ENCODE peak calls at places on chromosomes 5 and 9, in four cellular contexts. X is HL-60, G is HepG2, O is GM23338. M is an unnamed sample.
A peak's percentile ranks its signal among the peaks of the same experiment; 100 is the strongest.

GRCh38 chr5:89204766-89205165 is 321.8 kb upstream of the MEF2C start:
- DNase-seq in X (no peak), G (no peak), O (no peak), M (no peak)

GRCh38 chr5:74963407-74963806 is 89.0 kb downstream of the GCNT4 start:
- DNase-seq in X (no peak), G (no peak), O (no peak), M (no peak)

GRCh38 chr9:93620041-93620506 is 43.7 kb downstream of the PHF2 start:
- DNase-seq in X (no peak), G (peak; percentile 9), O (peak; percentile 55), M (no peak)

GRCh38 chr9:119941081-119941480 is 571.8 kb upstream of the BRINP1 start:
- DNase-seq in X (no peak), G (no peak), O (no peak), M (no peak)

GRCh38 chr9:126123927-126124326 is 202.7 kb upstream of the MVB12B start:
- DNase-seq in X (no peak), G (no peak), O (no peak), M (no peak)

GRCh38 chr5:87347841-87348240 is 64.9 kb downstream of the CCNH start:
- DNase-seq in X (no peak), G (no peak), O (no peak), M (no peak)

GRCh38 chr9:4073371-4073770 is 226.5 kb downstream of the GLIS3 start:
- DNase-seq in X (no peak), G (peak; percentile 8), O (peak; percentile 82), M (no peak)

GRCh38 chr5:150624334-150625163 is 15.9 kb upstream of the SYNPO start:
- DNase-seq in X (no peak), G (no peak), O (peak; percentile 71), M (no peak)

GRCh38 chr9:34446468-34446891 is 11.9 kb downstream of the FAM219A start:
- DNase-seq in X (no peak), G (no peak), O (no peak), M (no peak)

GRCh38 chr5:66840527-66841013 is 244.4 kb downstream of the MAST4 start:
- DNase-seq in X (peak; percentile 2), G (peak; percentile 29), O (no peak), M (no peak)

GRCh38 chr9:112663681-112664080 is 54.2 kb downstream of the INIP start:
- DNase-seq in X (no peak), G (no peak), O (no peak), M (no peak)

GRCh38 chr5:16663848-16664247 is 47.1 kb upstream of the RETREG1 start:
- DNase-seq in X (no peak), G (no peak), O (no peak), M (no peak)

GRCh38 chr5:72096602-72097205 is 10.6 kb upstream of the MAP1B start:
- DNase-seq in X (no peak), G (no peak), O (no peak), M (no peak)

GRCh38 chr5:54900906-54901725 is 84.3 kb downstream of the ESM1 start:
- DNase-seq in X (no peak), G (no peak), O (no peak), M (no peak)

GRCh38 chr9:34777667-34778066 is 67.7 kb upstream of the CCL21 start:
- DNase-seq in X (peak; percentile 80), G (no peak), O (no peak), M (no peak)

GRCh38 chr5:97606531-97606930 is 423.5 kb upstream of the RIOK2 start:
- DNase-seq in X (no peak), G (no peak), O (no peak), M (no peak)

GRCh38 chr5:120217001-120217400 is 247.1 kb upstream of the PRR16 start:
- DNase-seq in X (no peak), G (no peak), O (no peak), M (no peak)

GRCh38 chr9:116737137-116737546 is 50.0 kb downstream of the TRIM32 start:
- DNase-seq in X (peak; percentile 67), G (peak; percentile 66), O (peak; percentile 97), M (peak; percentile 70)

GRCh38 chr5:112119527-112119926 is 299.6 kb downstream of the EPB41L4A start:
- DNase-seq in X (peak; percentile 17), G (no peak), O (peak; percentile 24), M (no peak)

GRCh38 chr9:70987986-70988385 is 133.4 kb downstream of the TRPM3 start:
- DNase-seq in X (no peak), G (no peak), O (no peak), M (no peak)

GRCh38 chr9:131233556-131233955 is 42.8 kb downstream of the FAM78A start:
- DNase-seq in X (no peak), G (no peak), O (no peak), M (no peak)

GRCh38 chr9:78972303-78973002 is 599.3 kb upstream of the TLE4 start:
- DNase-seq in X (no peak), G (no peak), O (peak; percentile 70), M (no peak)

GRCh38 chr5:67998709-67999251 is 216.8 kb upstream of the PIK3R1 start:
- DNase-seq in X (peak; percentile 1), G (no peak), O (no peak), M (peak; percentile 83)

GRCh38 chr9:98576354-98576753 is 132.4 kb downstream of the GABBR2 start:
- DNase-seq in X (no peak), G (no peak), O (no peak), M (no peak)

GRCh38 chr9:98576859-98577258 is 131.9 kb downstream of the GABBR2 start:
- DNase-seq in X (no peak), G (no peak), O (no peak), M (no peak)

GRCh38 chr9:98577446-98577845 is 131.3 kb downstream of the GABBR2 start:
- DNase-seq in X (no peak), G (no peak), O (no peak), M (no peak)

GRCh38 chr9:98573749-98574278 is 134.9 kb downstream of the GABBR2 start:
- DNase-seq in X (no peak), G (no peak), O (no peak), M (no peak)

DNA sequence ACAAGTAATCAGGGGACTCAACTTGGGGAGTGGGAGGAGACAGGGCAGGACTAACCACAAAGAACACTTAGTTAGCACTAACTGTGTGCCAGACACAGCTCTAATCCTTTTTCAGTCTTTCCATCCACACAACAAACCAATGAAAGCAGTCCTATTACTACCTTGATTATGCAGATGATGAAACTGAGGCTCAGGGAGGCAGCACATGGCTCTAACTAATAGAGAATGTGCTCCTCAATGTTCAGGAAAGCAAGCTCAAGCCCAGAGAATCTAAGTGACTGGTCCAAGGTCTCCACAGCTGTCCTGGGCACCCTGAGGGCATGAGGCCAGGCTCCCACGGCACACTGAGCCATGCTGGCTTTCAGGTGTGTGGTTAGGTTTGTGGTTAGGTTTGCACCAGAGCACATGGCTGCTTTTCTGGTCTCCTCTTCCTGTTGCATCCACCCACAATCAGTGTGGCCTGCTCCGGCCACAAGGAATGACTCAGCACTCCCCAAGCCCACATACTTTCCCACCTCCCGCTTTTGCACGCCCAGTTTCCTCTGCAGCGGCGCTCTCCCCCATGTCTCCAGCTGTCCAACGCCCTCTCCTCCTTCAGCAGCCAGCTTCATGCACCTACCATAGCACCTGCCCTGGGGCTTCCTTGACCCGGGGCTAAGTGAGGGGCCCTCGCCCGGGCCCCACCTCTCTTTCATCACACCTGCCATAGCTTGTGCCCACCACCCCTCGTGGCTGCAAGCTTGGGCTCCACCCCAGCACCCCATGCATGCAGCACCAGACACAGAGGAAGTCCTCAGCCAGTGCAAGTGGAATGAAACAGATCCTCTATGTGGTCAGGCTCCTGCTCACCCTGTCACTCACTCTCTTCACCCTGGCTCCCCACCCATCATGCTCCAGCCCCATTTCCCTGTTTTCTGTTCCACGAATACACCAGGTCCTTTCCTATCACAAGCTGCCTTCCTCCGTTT is 133.1 kb downstream of the GABBR2 start:
- DNase-seq in X (peak; percentile 89), G (no peak), O (no peak), M (no peak)
- TF ChIP-seq POLR2AphosphoS5 in X (peak; percentile 98), G (no peak), O (no peak), M (no peak)

GRCh38 chr5:14665110-14665822 is 748 bp downstream of the OTULIN start:
- DNase-seq in X (peak; percentile 34), G (peak; percentile 70), O (peak; percentile 60), M (peak; percentile 52)

GRCh38 chr5:14660836-14661235 is 3.7 kb upstream of the OTULIN start:
- DNase-seq in X (no peak), G (no peak), O (no peak), M (no peak)

GRCh38 chr5:14663734-14664269 is 716 bp upstream of the OTULIN start:
- DNase-seq in X (no peak), G (no peak), O (no peak), M (no peak)

GRCh38 chr5:14664270-14665109 is at the start of gene OTULIN:
- DNase-seq in X (peak; percentile 96), G (peak; percentile 79), O (peak; percentile 93), M (peak; percentile 87)

GRCh38 chr5:14662721-14663120 is 1.8 kb upstream of the OTULIN start:
- DNase-seq in X (no peak), G (no peak), O (no peak), M (no peak)
- H3K4me3 ChIP-seq in X (no peak overlapping the region), G (no peak overlapping the region), O (no peak overlapping the region), M (no peak overlapping the region)

DNA sequence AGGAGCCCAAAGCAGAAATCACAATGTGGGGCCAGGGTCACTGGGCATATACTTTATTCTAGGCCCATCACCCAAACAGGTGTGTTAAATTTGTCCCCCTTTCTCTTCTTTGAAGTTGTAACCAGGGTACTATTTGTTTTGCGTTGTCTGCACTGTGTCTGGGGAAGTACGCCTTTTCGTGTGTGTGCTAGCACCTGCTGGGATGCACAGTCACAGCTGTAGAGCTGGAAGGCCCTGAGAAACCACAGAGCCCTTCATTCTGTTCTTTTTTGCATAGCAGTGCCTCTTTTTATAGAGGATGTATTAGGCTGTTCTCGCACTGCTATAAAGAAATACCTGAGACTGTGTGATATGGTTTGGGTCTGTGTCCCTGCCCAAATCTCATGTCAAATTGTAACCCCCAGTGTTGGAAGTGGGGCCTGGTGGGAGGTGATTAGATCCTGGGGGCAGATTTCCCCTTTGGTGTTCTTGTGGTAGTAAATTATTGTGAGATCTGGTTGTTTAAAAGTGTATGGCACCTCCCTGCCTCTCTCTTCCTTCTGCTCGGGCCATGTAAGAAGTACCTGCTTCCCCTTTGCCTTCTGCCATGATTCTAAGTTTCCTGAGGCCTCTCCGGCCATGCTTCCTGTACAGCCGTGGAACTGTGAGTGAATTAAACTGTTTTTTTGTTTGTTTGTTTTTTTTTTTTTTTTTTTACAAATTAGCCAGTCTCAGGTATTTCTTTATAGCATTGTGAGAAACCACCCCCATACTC is 14.0 kb downstream of the SEC61B start:
- DNase-seq in X (peak; percentile 32), G (no peak), O (no peak), M (no peak)
- TF ChIP-seq POLR2AphosphoS5 in X (no peak), G (no peak), O (no peak), M (no peak)

GRCh38 chr5:170292509-170292908 is 5.1 kb downstream of the LCP2 start:
- DNase-seq in X (no peak), G (no peak), O (no peak), M (no peak)

GRCh38 chr5:170296036-170296934 is 1.3 kb downstream of the LCP2 start:
- DNase-seq in X (peak; percentile 14), G (no peak), O (no peak), M (no peak)

GRCh38 chr5:170291324-170291847 is 6.2 kb downstream of the LCP2 start:
- DNase-seq in X (no peak), G (no peak), O (no peak), M (no peak)

GRCh38 chr5:170289749-170290148 is 7.8 kb downstream of the LCP2 start:
- DNase-seq in X (peak; percentile 46), G (no peak), O (no peak), M (no peak)

DNA sequence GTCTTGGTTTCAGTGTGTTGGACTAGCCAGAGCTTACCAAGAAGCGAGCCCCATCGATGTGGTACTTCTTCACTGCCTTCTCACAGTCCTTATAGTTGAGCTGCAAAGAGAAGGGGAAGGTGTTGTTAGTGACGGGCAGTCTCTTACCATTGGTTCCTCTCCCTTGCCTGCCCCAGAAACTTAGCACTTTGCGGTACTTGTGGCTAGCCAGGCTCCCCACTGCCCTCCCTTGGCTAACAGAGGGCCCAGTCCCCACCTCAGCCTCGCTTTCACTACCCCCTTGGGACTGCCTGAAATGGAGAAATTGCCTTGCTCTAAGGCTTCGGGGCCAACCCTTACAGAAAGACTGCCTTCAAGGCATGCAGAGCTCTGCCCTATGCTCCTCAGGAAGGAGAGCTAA is 4.3 kb downstream of the LCP2 start:
- DNase-seq in X (peak; percentile 99), G (no peak), O (no peak), M (no peak)
- H3K4me3 ChIP-seq in X (no peak overlapping the region), G (no peak overlapping the region), O (no peak overlapping the region), M (no peak overlapping the region)